ENCODE peak calls at places on chromosomes 12 and 14, in eight cellular contexts. One of them, this sample, is unnamed. For H3K9me3, the result is how much of the 10 kb centered on the place peaks cover.

GRCh38 chr12:13404631-13405473 is 208.3 kb downstream of the EMP1 start:
- DNase-seq in right cardiac atrium: no peak
- DNase-seq in effector memory CD4-positive, alpha-beta T cell: no peak
- DNase-seq in adrenal gland: no peak
- DNase-seq in gastrocnemius medialis: no peak
- DNase-seq in K562: no peak
- DNase-seq in stomach: peak
- DNase-seq in lower lobe of right lung: no peak
- DNase-seq in this sample: no peak

GRCh38 chr14:76101980-76102379 is 49.7 kb upstream of the GPATCH2L start:
- DNase-seq in gastrocnemius medialis: no peak
- DNase-seq in lower lobe of right lung: no peak
- DNase-seq in right cardiac atrium: no peak
- DNase-seq in effector memory CD4-positive, alpha-beta T cell: no peak
- DNase-seq in adrenal gland: no peak
- DNase-seq in K562: no peak
- DNase-seq in stomach: no peak
- DNase-seq in this sample: no peak

GRCh38 chr14:54796961-54797360 is 105.7 kb downstream of the GCH1 start:
- DNase-seq in K562: no peak
- DNase-seq in stomach: no peak
- DNase-seq in right cardiac atrium: no peak
- DNase-seq in adrenal gland: no peak
- DNase-seq in gastrocnemius medialis: no peak
- DNase-seq in effector memory CD4-positive, alpha-beta T cell: no peak
- DNase-seq in lower lobe of right lung: no peak
- DNase-seq in this sample: no peak

GRCh38 chr12:127241056-127241830 is 1025.7 kb upstream of the TMEM132C start:
- DNase-seq in effector memory CD4-positive, alpha-beta T cell: no peak
- DNase-seq in gastrocnemius medialis: peak
- DNase-seq in right cardiac atrium: no peak
- DNase-seq in stomach: no peak
- DNase-seq in adrenal gland: no peak
- DNase-seq in lower lobe of right lung: no peak
- DNase-seq in K562: no peak
- DNase-seq in this sample: no peak

GRCh38 chr12:107400686-107401447 is 284.7 kb upstream of the PWP1 start:
- DNase-seq in stomach: no peak
- DNase-seq in effector memory CD4-positive, alpha-beta T cell: no peak
- DNase-seq in gastrocnemius medialis: no peak
- DNase-seq in right cardiac atrium: peak
- DNase-seq in K562: no peak
- DNase-seq in adrenal gland: peak
- DNase-seq in lower lobe of right lung: no peak
- DNase-seq in this sample: peak

GRCh38 chr14:82075566-82075965 is 541.9 kb upstream of the SEL1L start:
- DNase-seq in lower lobe of right lung: no peak
- DNase-seq in gastrocnemius medialis: no peak
- DNase-seq in effector memory CD4-positive, alpha-beta T cell: no peak
- DNase-seq in K562: peak
- DNase-seq in adrenal gland: no peak
- DNase-seq in stomach: peak
- DNase-seq in right cardiac atrium: peak
- DNase-seq in this sample: no peak

GRCh38 chr14:51443195-51444018 is 203.4 kb downstream of the TMX1 start:
- DNase-seq in effector memory CD4-positive, alpha-beta T cell: no peak
- DNase-seq in right cardiac atrium: no peak
- DNase-seq in K562: no peak
- DNase-seq in stomach: no peak
- DNase-seq in lower lobe of right lung: no peak
- DNase-seq in adrenal gland: no peak
- DNase-seq in gastrocnemius medialis: no peak
- DNase-seq in this sample: no peak

GRCh38 chr14:74510211-74510931 is 16.8 kb downstream of the ISCA2 start:
- DNase-seq in stomach: no peak
- DNase-seq in right cardiac atrium: peak
- DNase-seq in K562: no peak
- DNase-seq in gastrocnemius medialis: no peak
- DNase-seq in effector memory CD4-positive, alpha-beta T cell: no peak
- DNase-seq in adrenal gland: no peak
- DNase-seq in lower lobe of right lung: peak
- DNase-seq in this sample: no peak

GRCh38 chr12:71299541-71300376 is 139.8 kb upstream of the LGR5 start:
- DNase-seq in K562: peak
- DNase-seq in effector memory CD4-positive, alpha-beta T cell: no peak
- DNase-seq in adrenal gland: no peak
- DNase-seq in lower lobe of right lung: no peak
- DNase-seq in right cardiac atrium: no peak
- DNase-seq in stomach: no peak
- DNase-seq in gastrocnemius medialis: no peak
- DNase-seq in this sample: no peak

GRCh38 chr12:65656156-65656885 is 168.0 kb upstream of the HMGA2 start:
- DNase-seq in effector memory CD4-positive, alpha-beta T cell: no peak
- DNase-seq in adrenal gland: no peak
- DNase-seq in K562: no peak
- DNase-seq in gastrocnemius medialis: no peak
- DNase-seq in stomach: no peak
- DNase-seq in lower lobe of right lung: no peak
- DNase-seq in right cardiac atrium: no peak
- DNase-seq in this sample: no peak

GRCh38 chr14:32366256-32366655 is 37.2 kb downstream of the AKAP6 start:
- DNase-seq in right cardiac atrium: peak
- DNase-seq in K562: no peak
- DNase-seq in gastrocnemius medialis: no peak
- DNase-seq in stomach: no peak
- DNase-seq in effector memory CD4-positive, alpha-beta T cell: no peak
- DNase-seq in lower lobe of right lung: no peak
- DNase-seq in adrenal gland: no peak
- DNase-seq in this sample: no peak

GRCh38 chr14:69351385-69351784 is 46.7 kb downstream of the ERH start:
- DNase-seq in effector memory CD4-positive, alpha-beta T cell: no peak
- DNase-seq in gastrocnemius medialis: no peak
- DNase-seq in K562: no peak
- DNase-seq in lower lobe of right lung: no peak
- DNase-seq in adrenal gland: no peak
- DNase-seq in stomach: no peak
- DNase-seq in right cardiac atrium: no peak
- DNase-seq in this sample: no peak

GRCh38 chr14:69351911-69352310 is 46.2 kb downstream of the ERH start:
- DNase-seq in lower lobe of right lung: no peak
- DNase-seq in gastrocnemius medialis: no peak
- DNase-seq in adrenal gland: no peak
- DNase-seq in K562: no peak
- DNase-seq in right cardiac atrium: no peak
- DNase-seq in stomach: no peak
- DNase-seq in effector memory CD4-positive, alpha-beta T cell: no peak
- DNase-seq in this sample: no peak

GRCh38 chr14:69354383-69355154 is 43.5 kb downstream of the ERH start:
- DNase-seq in right cardiac atrium: no peak
- DNase-seq in stomach: peak
- DNase-seq in K562: no peak
- DNase-seq in gastrocnemius medialis: no peak
- DNase-seq in effector memory CD4-positive, alpha-beta T cell: peak
- DNase-seq in lower lobe of right lung: no peak
- DNase-seq in adrenal gland: no peak
- DNase-seq in this sample: no peak

GRCh38 chr14:69355155-69355954 is 42.7 kb downstream of the ERH start:
- DNase-seq in adrenal gland: no peak
- DNase-seq in stomach: no peak
- DNase-seq in K562: no peak
- DNase-seq in lower lobe of right lung: no peak
- DNase-seq in right cardiac atrium: no peak
- DNase-seq in effector memory CD4-positive, alpha-beta T cell: no peak
- DNase-seq in gastrocnemius medialis: no peak
- DNase-seq in this sample: no peak

GRCh38 chr14:69353168-69353567 is 44.9 kb downstream of the ERH start:
- DNase-seq in stomach: no peak
- DNase-seq in adrenal gland: no peak
- DNase-seq in effector memory CD4-positive, alpha-beta T cell: no peak
- DNase-seq in K562: no peak
- DNase-seq in gastrocnemius medialis: no peak
- DNase-seq in lower lobe of right lung: no peak
- DNase-seq in right cardiac atrium: no peak
- DNase-seq in this sample: no peak
- H3K27ac ChIP-seq in stomach: no peak
- H3K27ac ChIP-seq in adrenal gland: no peak
- H3K27ac ChIP-seq in effector memory CD4-positive, alpha-beta T cell: no peak
- H3K27ac ChIP-seq in K562: no peak
- H3K27ac ChIP-seq in gastrocnemius medialis: no peak
- H3K27ac ChIP-seq in lower lobe of right lung: no peak
- H3K27ac ChIP-seq in right cardiac atrium: no peak
- H3K27ac ChIP-seq in this sample: no peak

DNA sequence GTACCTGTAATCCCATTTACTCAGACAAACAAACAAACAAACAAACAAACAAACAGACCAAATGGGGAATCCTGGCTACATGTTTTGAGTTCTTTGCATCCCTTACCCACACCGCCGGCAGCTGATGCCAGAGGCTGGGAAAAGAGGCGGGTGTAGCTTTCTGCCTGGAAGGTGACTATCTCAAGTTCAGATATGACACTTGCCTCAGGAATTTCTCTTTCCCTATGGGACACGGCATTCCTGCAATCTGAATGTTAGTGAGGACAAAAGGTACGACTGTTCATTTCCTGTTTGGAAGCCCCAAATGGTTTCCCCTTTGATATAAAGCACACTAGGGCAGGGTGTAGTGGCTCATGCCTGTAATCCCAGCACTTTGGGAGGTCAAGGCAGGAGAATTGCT is 2.9 kb downstream of the MYL2 start:
- DNase-seq in K562: no peak
- DNase-seq in effector memory CD4-positive, alpha-beta T cell: no peak
- DNase-seq in lower lobe of right lung: no peak
- DNase-seq in adrenal gland: no peak
- DNase-seq in right cardiac atrium: no peak
- DNase-seq in gastrocnemius medialis: no peak
- DNase-seq in stomach: no peak
- DNase-seq in this sample: no peak
- H3K4me3 ChIP-seq in K562: no peak
- H3K4me3 ChIP-seq in effector memory CD4-positive, alpha-beta T cell: no peak
- H3K4me3 ChIP-seq in lower lobe of right lung: no peak
- H3K4me3 ChIP-seq in adrenal gland: no peak
- H3K4me3 ChIP-seq in right cardiac atrium: no peak
- H3K4me3 ChIP-seq in gastrocnemius medialis: no peak
- H3K4me3 ChIP-seq in stomach: no peak
- H3K4me3 ChIP-seq in this sample: no peak

GRCh38 chr14:29176876-29177275 is 410.3 kb downstream of the FOXG1 start:
- DNase-seq in adrenal gland: no peak
- DNase-seq in gastrocnemius medialis: no peak
- DNase-seq in K562: no peak
- DNase-seq in lower lobe of right lung: no peak
- DNase-seq in right cardiac atrium: no peak
- DNase-seq in effector memory CD4-positive, alpha-beta T cell: no peak
- DNase-seq in stomach: no peak
- DNase-seq in this sample: no peak

GRCh38 chr14:29175706-29176105 is 409.1 kb downstream of the FOXG1 start:
- DNase-seq in right cardiac atrium: no peak
- DNase-seq in effector memory CD4-positive, alpha-beta T cell: no peak
- DNase-seq in K562: no peak
- DNase-seq in gastrocnemius medialis: no peak
- DNase-seq in lower lobe of right lung: no peak
- DNase-seq in adrenal gland: no peak
- DNase-seq in stomach: no peak
- DNase-seq in this sample: no peak
- H3K9me3 ChIP-seq in right cardiac atrium: under half
- H3K9me3 ChIP-seq in effector memory CD4-positive, alpha-beta T cell: under half
- H3K9me3 ChIP-seq in K562: under half
- H3K9me3 ChIP-seq in gastrocnemius medialis: under half
- H3K9me3 ChIP-seq in lower lobe of right lung: under half
- H3K9me3 ChIP-seq in adrenal gland: under half
- H3K9me3 ChIP-seq in stomach: under half
- H3K9me3 ChIP-seq in this sample: under half

GRCh38 chr12:9113296-9113986 is 2.3 kb downstream of the A2M start:
- DNase-seq in lower lobe of right lung: no peak
- DNase-seq in K562: no peak
- DNase-seq in gastrocnemius medialis: no peak
- DNase-seq in stomach: no peak
- DNase-seq in effector memory CD4-positive, alpha-beta T cell: no peak
- DNase-seq in adrenal gland: no peak
- DNase-seq in right cardiac atrium: no peak
- DNase-seq in this sample: no peak

GRCh38 chr12:9118161-9118560 is 2.4 kb upstream of the A2M start:
- DNase-seq in right cardiac atrium: peak
- DNase-seq in adrenal gland: peak
- DNase-seq in lower lobe of right lung: peak
- DNase-seq in effector memory CD4-positive, alpha-beta T cell: no peak
- DNase-seq in gastrocnemius medialis: peak
- DNase-seq in stomach: no peak
- DNase-seq in K562: no peak
- DNase-seq in this sample: no peak

GRCh38 chr12:9113987-9114309 is 1.8 kb downstream of the A2M start:
- DNase-seq in K562: no peak
- DNase-seq in stomach: no peak
- DNase-seq in adrenal gland: no peak
- DNase-seq in effector memory CD4-positive, alpha-beta T cell: no peak
- DNase-seq in lower lobe of right lung: no peak
- DNase-seq in right cardiac atrium: no peak
- DNase-seq in gastrocnemius medialis: no peak
- DNase-seq in this sample: no peak

GRCh38 chr12:9114946-9115345 is 773 bp downstream of the A2M start:
- DNase-seq in lower lobe of right lung: no peak
- DNase-seq in effector memory CD4-positive, alpha-beta T cell: no peak
- DNase-seq in right cardiac atrium: no peak
- DNase-seq in adrenal gland: no peak
- DNase-seq in K562: no peak
- DNase-seq in gastrocnemius medialis: no peak
- DNase-seq in stomach: no peak
- DNase-seq in this sample: no peak

GRCh38 chr12:9115731-9116689 is at the start of gene A2M:
- DNase-seq in lower lobe of right lung: no peak
- DNase-seq in adrenal gland: no peak
- DNase-seq in effector memory CD4-positive, alpha-beta T cell: no peak
- DNase-seq in gastrocnemius medialis: no peak
- DNase-seq in right cardiac atrium: no peak
- DNase-seq in stomach: no peak
- DNase-seq in K562: no peak
- DNase-seq in this sample: no peak
- H3K27ac ChIP-seq in lower lobe of right lung: peak
- H3K27ac ChIP-seq in adrenal gland: peak
- H3K27ac ChIP-seq in effector memory CD4-positive, alpha-beta T cell: no peak
- H3K27ac ChIP-seq in gastrocnemius medialis: peak
- H3K27ac ChIP-seq in right cardiac atrium: peak
- H3K27ac ChIP-seq in stomach: peak
- H3K27ac ChIP-seq in K562: no peak
- H3K27ac ChIP-seq in this sample: no peak

DNA sequence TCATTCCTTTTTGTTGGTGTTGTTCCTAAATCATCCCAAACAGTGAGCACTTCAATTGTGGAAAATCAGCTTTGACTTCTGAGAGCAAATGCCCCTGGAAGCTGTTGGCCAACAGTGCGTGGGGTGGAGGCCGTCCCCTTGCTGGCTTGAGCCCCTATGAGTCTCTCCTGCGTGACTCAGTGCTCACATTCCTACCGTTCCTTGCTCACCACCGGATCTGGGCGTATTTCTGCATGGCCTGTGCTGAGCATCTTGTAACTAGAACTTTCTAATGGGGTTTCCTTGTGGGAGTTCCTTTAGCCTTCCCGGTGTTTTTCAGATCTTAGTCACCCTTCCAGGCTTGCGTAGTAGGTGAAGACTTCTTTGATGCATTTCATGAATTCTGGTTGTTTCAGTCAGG is 14.7 kb downstream of the SERPINA1 start:
- DNase-seq in effector memory CD4-positive, alpha-beta T cell: no peak
- DNase-seq in lower lobe of right lung: no peak
- DNase-seq in right cardiac atrium: no peak
- DNase-seq in K562: no peak
- DNase-seq in gastrocnemius medialis: no peak
- DNase-seq in adrenal gland: no peak
- DNase-seq in stomach: no peak
- DNase-seq in this sample: no peak
- H3K4me3 ChIP-seq in effector memory CD4-positive, alpha-beta T cell: no peak
- H3K4me3 ChIP-seq in lower lobe of right lung: no peak
- H3K4me3 ChIP-seq in right cardiac atrium: no peak
- H3K4me3 ChIP-seq in K562: no peak
- H3K4me3 ChIP-seq in gastrocnemius medialis: no peak
- H3K4me3 ChIP-seq in adrenal gland: no peak
- H3K4me3 ChIP-seq in stomach: no peak
- H3K4me3 ChIP-seq in this sample: no peak